ENCODE peak calls at places on chromosomes 4 and X, in five cellular contexts. One of them, this sample, is unnamed.

GRCh38 chr4:94714761-94715160 is 43.0 kb upstream of the BMPR1B start:
- DNase-seq in caudate nucleus: no peak
- DNase-seq in activated naive CD4-positive, alpha-beta T cell treated with anti-CD3 and anti-CD28 coated beads, Interleukin-2, amount 50 U/mL, for 16 hours: no peak
- DNase-seq in sciatic nerve: no peak
- DNase-seq in AML-193: no peak
- DNase-seq in this sample: no peak

GRCh38 chrX:78019586-78020483 is 50.4 kb upstream of the PGAM4 start:
- DNase-seq in caudate nucleus: no peak
- DNase-seq in activated naive CD4-positive, alpha-beta T cell treated with anti-CD3 and anti-CD28 coated beads, Interleukin-2, amount 50 U/mL, for 16 hours: no peak
- DNase-seq in sciatic nerve: no peak
- DNase-seq in AML-193: no peak
- DNase-seq in this sample: no peak

GRCh38 chr4:168836482-168836881 is 173.6 kb downstream of the CBR4 start:
- DNase-seq in activated naive CD4-positive, alpha-beta T cell treated with anti-CD3 and anti-CD28 coated beads, Interleukin-2, amount 50 U/mL, for 16 hours: no peak
- DNase-seq in sciatic nerve: no peak
- DNase-seq in AML-193: no peak
- DNase-seq in caudate nucleus: peak; percentile 27
- DNase-seq in this sample: no peak

GRCh38 chr4:24032371-24032989 is 142.6 kb upstream of the PPARGC1A start:
- DNase-seq in AML-193: peak; percentile 5
- DNase-seq in sciatic nerve: no peak
- DNase-seq in activated naive CD4-positive, alpha-beta T cell treated with anti-CD3 and anti-CD28 coated beads, Interleukin-2, amount 50 U/mL, for 16 hours: no peak
- DNase-seq in caudate nucleus: no peak
- DNase-seq in this sample: no peak

GRCh38 chr4:138669479-138670165 is 346.0 kb upstream of the NOCT start:
- DNase-seq in AML-193: no peak
- DNase-seq in activated naive CD4-positive, alpha-beta T cell treated with anti-CD3 and anti-CD28 coated beads, Interleukin-2, amount 50 U/mL, for 16 hours: no peak
- DNase-seq in sciatic nerve: no peak
- DNase-seq in caudate nucleus: no peak
- DNase-seq in this sample: no peak

GRCh38 chr4:147799986-147800555 is 68.2 kb downstream of the ARHGAP10 start:
- DNase-seq in AML-193: peak; percentile 82
- DNase-seq in activated naive CD4-positive, alpha-beta T cell treated with anti-CD3 and anti-CD28 coated beads, Interleukin-2, amount 50 U/mL, for 16 hours: no peak
- DNase-seq in caudate nucleus: no peak
- DNase-seq in sciatic nerve: no peak
- DNase-seq in this sample: no peak

GRCh38 chr4:105966046-105966445 is 70.8 kb downstream of the NPNT start:
- DNase-seq in sciatic nerve: no peak
- DNase-seq in AML-193: peak; percentile 49
- DNase-seq in caudate nucleus: no peak
- DNase-seq in activated naive CD4-positive, alpha-beta T cell treated with anti-CD3 and anti-CD28 coated beads, Interleukin-2, amount 50 U/mL, for 16 hours: no peak
- DNase-seq in this sample: no peak

GRCh38 chr4:177047070-177047850 is 254.5 kb upstream of the VEGFC start:
- DNase-seq in sciatic nerve: peak; percentile 68
- DNase-seq in caudate nucleus: no peak
- DNase-seq in AML-193: peak; percentile 56
- DNase-seq in activated naive CD4-positive, alpha-beta T cell treated with anti-CD3 and anti-CD28 coated beads, Interleukin-2, amount 50 U/mL, for 16 hours: peak; percentile 45
- DNase-seq in this sample: no peak

GRCh38 chr4:108359130-108359709 is 190.5 kb upstream of the LEF1 start:
- DNase-seq in AML-193: no peak
- DNase-seq in sciatic nerve: no peak
- DNase-seq in caudate nucleus: no peak
- DNase-seq in activated naive CD4-positive, alpha-beta T cell treated with anti-CD3 and anti-CD28 coated beads, Interleukin-2, amount 50 U/mL, for 16 hours: peak; percentile 42
- DNase-seq in this sample: no peak

GRCh38 chrX:153554519-153555167 is 37.2 kb downstream of the ATP2B3 start:
- DNase-seq in caudate nucleus: no peak
- DNase-seq in activated naive CD4-positive, alpha-beta T cell treated with anti-CD3 and anti-CD28 coated beads, Interleukin-2, amount 50 U/mL, for 16 hours: peak; percentile 65
- DNase-seq in AML-193: peak; percentile 48
- DNase-seq in sciatic nerve: peak; percentile 85
- DNase-seq in this sample: no peak

GRCh38 chrX:14291626-14292025 is 237.7 kb upstream of the GLRA2 start:
- DNase-seq in sciatic nerve: no peak
- DNase-seq in caudate nucleus: no peak
- DNase-seq in activated naive CD4-positive, alpha-beta T cell treated with anti-CD3 and anti-CD28 coated beads, Interleukin-2, amount 50 U/mL, for 16 hours: no peak
- DNase-seq in AML-193: no peak
- DNase-seq in this sample: no peak

GRCh38 chrX:140589657-140590056 is 84.8 kb upstream of the SOX3 start:
- DNase-seq in activated naive CD4-positive, alpha-beta T cell treated with anti-CD3 and anti-CD28 coated beads, Interleukin-2, amount 50 U/mL, for 16 hours: no peak
- DNase-seq in sciatic nerve: no peak
- DNase-seq in AML-193: no peak
- DNase-seq in caudate nucleus: no peak
- DNase-seq in this sample: no peak

GRCh38 chr4:6092131-6092530 is 73.9 kb upstream of the C4orf50 start:
- DNase-seq in caudate nucleus: no peak
- DNase-seq in AML-193: no peak
- DNase-seq in sciatic nerve: no peak
- DNase-seq in activated naive CD4-positive, alpha-beta T cell treated with anti-CD3 and anti-CD28 coated beads, Interleukin-2, amount 50 U/mL, for 16 hours: no peak
- DNase-seq in this sample: no peak

GRCh38 chr4:2948895-2949781 is 14.1 kb downstream of the NOP14 start:
- DNase-seq in caudate nucleus: no peak
- DNase-seq in activated naive CD4-positive, alpha-beta T cell treated with anti-CD3 and anti-CD28 coated beads, Interleukin-2, amount 50 U/mL, for 16 hours: no peak
- DNase-seq in AML-193: peak; percentile 35
- DNase-seq in sciatic nerve: no peak
- DNase-seq in this sample: no peak

GRCh38 chr4:54217642-54218486 is 11.2 kb upstream of the PDGFRA start:
- DNase-seq in activated naive CD4-positive, alpha-beta T cell treated with anti-CD3 and anti-CD28 coated beads, Interleukin-2, amount 50 U/mL, for 16 hours: peak; percentile 44
- DNase-seq in sciatic nerve: peak; percentile 84
- DNase-seq in AML-193: peak; percentile 54
- DNase-seq in caudate nucleus: no peak
- DNase-seq in this sample: no peak

GRCh38 chr4:162866565-162866964 is 300.1 kb downstream of the NAF1 start:
- DNase-seq in AML-193: no peak
- DNase-seq in sciatic nerve: no peak
- DNase-seq in caudate nucleus: no peak
- DNase-seq in activated naive CD4-positive, alpha-beta T cell treated with anti-CD3 and anti-CD28 coated beads, Interleukin-2, amount 50 U/mL, for 16 hours: no peak
- DNase-seq in this sample: no peak

GRCh38 chr4:47640911-47641310 is 155.8 kb downstream of the ATP10D start:
- DNase-seq in AML-193: no peak
- DNase-seq in activated naive CD4-positive, alpha-beta T cell treated with anti-CD3 and anti-CD28 coated beads, Interleukin-2, amount 50 U/mL, for 16 hours: no peak
- DNase-seq in caudate nucleus: no peak
- DNase-seq in sciatic nerve: no peak
- DNase-seq in this sample: no peak

GRCh38 chr4:118012142-118012541 is 22.1 kb upstream of the NDST3 start:
- DNase-seq in sciatic nerve: no peak
- DNase-seq in activated naive CD4-positive, alpha-beta T cell treated with anti-CD3 and anti-CD28 coated beads, Interleukin-2, amount 50 U/mL, for 16 hours: no peak
- DNase-seq in AML-193: no peak
- DNase-seq in caudate nucleus: no peak
- DNase-seq in this sample: no peak

GRCh38 chrX:107449490-107450175 is at the start of gene FRMPD3:
- DNase-seq in activated naive CD4-positive, alpha-beta T cell treated with anti-CD3 and anti-CD28 coated beads, Interleukin-2, amount 50 U/mL, for 16 hours: no peak
- DNase-seq in AML-193: no peak
- DNase-seq in sciatic nerve: no peak
- DNase-seq in caudate nucleus: no peak
- DNase-seq in this sample: no peak

GRCh38 chrX:22300130-22300529 is 27.4 kb downstream of the CBLL2 start:
- DNase-seq in sciatic nerve: no peak
- DNase-seq in AML-193: no peak
- DNase-seq in activated naive CD4-positive, alpha-beta T cell treated with anti-CD3 and anti-CD28 coated beads, Interleukin-2, amount 50 U/mL, for 16 hours: no peak
- DNase-seq in caudate nucleus: no peak
- DNase-seq in this sample: no peak

GRCh38 chr4:8905773-8906667 is 34.4 kb upstream of the HMX1 start:
- DNase-seq in caudate nucleus: no peak
- DNase-seq in activated naive CD4-positive, alpha-beta T cell treated with anti-CD3 and anti-CD28 coated beads, Interleukin-2, amount 50 U/mL, for 16 hours: peak; percentile 7
- DNase-seq in AML-193: no peak
- DNase-seq in sciatic nerve: peak; percentile 38
- DNase-seq in this sample: no peak

This sample was measured in NCI-H524 treated with DMSO at 0.1 percent for 48 hours.